ENCODE peak calls at places on chromosomes 7 and 10, in ten cellular contexts. One of them, this sample, is unnamed.

GRCh38 chr10:79130846-79131245 is 62.1 kb downstream of the ZMIZ1 start:
- DNase-seq in MM.1S: no peak
- DNase-seq in vagina: no peak
- DNase-seq in lower lobe of right lung: no peak
- DNase-seq in hepatocyte: no peak
- DNase-seq in fibroblast of lung: no peak
- DNase-seq in HFF-Myc: no peak
- DNase-seq in dorsolateral prefrontal cortex: no peak
- DNase-seq in CD8-positive, alpha-beta T cell: no peak
- DNase-seq in sigmoid colon: no peak
- DNase-seq in this sample: no peak

GRCh38 chr10:86334515-86335085 is 32.0 kb downstream of the GRID1 start:
- DNase-seq in MM.1S: no peak
- DNase-seq in vagina: no peak
- DNase-seq in lower lobe of right lung: peak; percentile 46
- DNase-seq in hepatocyte: peak; percentile 28
- DNase-seq in fibroblast of lung: no peak
- DNase-seq in HFF-Myc: no peak
- DNase-seq in dorsolateral prefrontal cortex: no peak
- DNase-seq in CD8-positive, alpha-beta T cell: no peak
- DNase-seq in sigmoid colon: peak; percentile 14
- DNase-seq in this sample: no peak

GRCh38 chr10:86734209-86734988 is 22.0 kb upstream of the BMPR1A start:
- DNase-seq in MM.1S: no peak
- DNase-seq in vagina: no peak
- DNase-seq in lower lobe of right lung: no peak
- DNase-seq in hepatocyte: no peak
- DNase-seq in fibroblast of lung: no peak
- DNase-seq in HFF-Myc: no peak
- DNase-seq in dorsolateral prefrontal cortex: no peak
- DNase-seq in CD8-positive, alpha-beta T cell: no peak
- DNase-seq in sigmoid colon: peak; percentile 68
- DNase-seq in this sample: no peak

GRCh38 chr7:102068846-102069245 is 217.8 kb upstream of the SH2B2 start:
- DNase-seq in MM.1S: no peak
- DNase-seq in vagina: no peak
- DNase-seq in lower lobe of right lung: no peak
- DNase-seq in hepatocyte: no peak
- DNase-seq in fibroblast of lung: no peak
- DNase-seq in HFF-Myc: no peak
- DNase-seq in dorsolateral prefrontal cortex: no peak
- DNase-seq in CD8-positive, alpha-beta T cell: no peak
- DNase-seq in sigmoid colon: no peak
- DNase-seq in this sample: no peak

GRCh38 chr10:77036993-77037734 is 600.4 kb downstream of the KCNMA1 start:
- DNase-seq in MM.1S: peak; percentile 7
- DNase-seq in vagina: no peak
- DNase-seq in lower lobe of right lung: no peak
- DNase-seq in hepatocyte: peak; percentile 26
- DNase-seq in fibroblast of lung: peak; percentile 22
- DNase-seq in HFF-Myc: no peak
- DNase-seq in dorsolateral prefrontal cortex: no peak
- DNase-seq in CD8-positive, alpha-beta T cell: no peak
- DNase-seq in sigmoid colon: no peak
- DNase-seq in this sample: peak; percentile 57

GRCh38 chr10:103659674-103660363 is 166.3 kb downstream of the NEURL1 start:
- DNase-seq in MM.1S: peak; percentile 70
- DNase-seq in vagina: no peak
- DNase-seq in lower lobe of right lung: peak; percentile 75
- DNase-seq in hepatocyte: peak; percentile 73
- DNase-seq in fibroblast of lung: peak; percentile 89
- DNase-seq in HFF-Myc: peak; percentile 59
- DNase-seq in dorsolateral prefrontal cortex: peak; percentile 53
- DNase-seq in CD8-positive, alpha-beta T cell: peak; percentile 43
- DNase-seq in sigmoid colon: peak; percentile 92
- DNase-seq in this sample: no peak

GRCh38 chr10:114869500-114869899 is 47.9 kb downstream of the FHIP2A start:
- DNase-seq in MM.1S: no peak
- DNase-seq in vagina: no peak
- DNase-seq in lower lobe of right lung: no peak
- DNase-seq in hepatocyte: no peak
- DNase-seq in fibroblast of lung: peak; percentile 91
- DNase-seq in HFF-Myc: peak; percentile 38
- DNase-seq in dorsolateral prefrontal cortex: no peak
- DNase-seq in CD8-positive, alpha-beta T cell: no peak
- DNase-seq in sigmoid colon: no peak
- DNase-seq in this sample: no peak

GRCh38 chr10:114519306-114519669 is 115.0 kb upstream of the AFAP1L2 start:
- DNase-seq in MM.1S: no peak
- DNase-seq in vagina: no peak
- DNase-seq in lower lobe of right lung: peak; percentile 62
- DNase-seq in hepatocyte: peak; percentile 41
- DNase-seq in fibroblast of lung: peak; percentile 42
- DNase-seq in HFF-Myc: no peak
- DNase-seq in dorsolateral prefrontal cortex: no peak
- DNase-seq in CD8-positive, alpha-beta T cell: no peak
- DNase-seq in sigmoid colon: no peak
- DNase-seq in this sample: no peak

GRCh38 chr10:30704016-30704600 is 74.6 kb upstream of the LYZL2 start:
- DNase-seq in MM.1S: peak; percentile 51
- DNase-seq in vagina: no peak
- DNase-seq in lower lobe of right lung: no peak
- DNase-seq in hepatocyte: no peak
- DNase-seq in fibroblast of lung: no peak
- DNase-seq in HFF-Myc: no peak
- DNase-seq in dorsolateral prefrontal cortex: no peak
- DNase-seq in CD8-positive, alpha-beta T cell: no peak
- DNase-seq in sigmoid colon: no peak
- DNase-seq in this sample: no peak

GRCh38 chr10:30697806-30698205 is 68.3 kb upstream of the LYZL2 start:
- DNase-seq in MM.1S: no peak
- DNase-seq in vagina: no peak
- DNase-seq in lower lobe of right lung: no peak
- DNase-seq in hepatocyte: no peak
- DNase-seq in fibroblast of lung: no peak
- DNase-seq in HFF-Myc: no peak
- DNase-seq in dorsolateral prefrontal cortex: no peak
- DNase-seq in CD8-positive, alpha-beta T cell: no peak
- DNase-seq in sigmoid colon: no peak
- DNase-seq in this sample: no peak

GRCh38 chr10:30705086-30705624 is 75.6 kb upstream of the LYZL2 start:
- DNase-seq in MM.1S: peak; percentile 88
- DNase-seq in vagina: no peak
- DNase-seq in lower lobe of right lung: no peak
- DNase-seq in hepatocyte: no peak
- DNase-seq in fibroblast of lung: no peak
- DNase-seq in HFF-Myc: no peak
- DNase-seq in dorsolateral prefrontal cortex: no peak
- DNase-seq in CD8-positive, alpha-beta T cell: peak; percentile 19
- DNase-seq in sigmoid colon: no peak
- DNase-seq in this sample: no peak

GRCh38 chr10:30702860-30703259 is 73.3 kb upstream of the LYZL2 start:
- DNase-seq in MM.1S: no peak
- DNase-seq in vagina: no peak
- DNase-seq in lower lobe of right lung: no peak
- DNase-seq in hepatocyte: no peak
- DNase-seq in fibroblast of lung: no peak
- DNase-seq in HFF-Myc: no peak
- DNase-seq in dorsolateral prefrontal cortex: no peak
- DNase-seq in CD8-positive, alpha-beta T cell: no peak
- DNase-seq in sigmoid colon: no peak
- DNase-seq in this sample: no peak

DNA sequence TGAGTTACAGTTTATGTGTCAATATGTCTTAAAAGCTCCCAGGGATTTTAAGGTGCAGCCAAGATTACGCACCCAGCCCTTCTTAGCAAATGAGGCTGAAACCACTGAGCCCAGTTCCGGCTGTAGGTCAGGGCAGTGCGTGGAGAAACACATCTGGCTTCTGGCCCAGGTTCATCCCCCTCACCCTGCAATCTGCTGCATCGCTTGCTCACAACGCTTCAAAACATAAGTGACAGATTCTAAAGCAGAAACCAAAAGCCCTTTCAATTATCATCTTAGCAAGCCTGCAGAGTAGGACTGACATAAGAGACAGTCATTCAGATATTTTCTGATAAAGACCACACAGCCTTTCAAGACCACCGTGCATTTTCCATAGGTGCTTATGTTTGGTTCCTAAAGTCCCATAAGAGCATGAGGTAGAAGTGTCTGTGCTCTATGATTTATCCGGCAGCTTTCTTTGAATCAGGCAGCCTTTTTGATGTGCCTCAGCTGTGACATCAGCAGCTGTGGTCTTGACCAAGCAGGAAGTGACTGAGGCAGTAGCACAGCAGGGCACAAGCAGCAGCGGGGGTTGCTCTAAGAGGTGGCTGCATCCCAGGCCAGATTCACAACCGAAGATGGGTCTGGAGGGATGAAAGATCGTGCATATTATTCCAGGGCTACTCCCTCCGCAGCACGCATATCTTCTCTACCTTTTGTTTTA is 72.1 kb upstream of the LYZL2 start:
- DNase-seq in MM.1S: peak; percentile 90
- DNase-seq in vagina: no peak
- DNase-seq in lower lobe of right lung: no peak
- DNase-seq in hepatocyte: no peak
- DNase-seq in fibroblast of lung: peak; percentile 78
- DNase-seq in HFF-Myc: no peak
- DNase-seq in dorsolateral prefrontal cortex: no peak
- DNase-seq in CD8-positive, alpha-beta T cell: peak; percentile 74
- DNase-seq in sigmoid colon: no peak
- DNase-seq in this sample: no peak
- H3K4me3 ChIP-seq in MM.1S: peak overlapping the region; percentile 25
- H3K4me3 ChIP-seq in vagina: peak overlapping the region; percentile 5
- H3K4me3 ChIP-seq in lower lobe of right lung: peak overlapping the region; percentile 6
- H3K4me3 ChIP-seq in hepatocyte: no peak overlapping the region
- H3K4me3 ChIP-seq in fibroblast of lung: no peak overlapping the region
- H3K4me3 ChIP-seq in HFF-Myc: no peak overlapping the region
- H3K4me3 ChIP-seq in dorsolateral prefrontal cortex: no peak overlapping the region
- H3K4me3 ChIP-seq in CD8-positive, alpha-beta T cell: peak overlapping the region; percentile 1
- H3K4me3 ChIP-seq in sigmoid colon: no peak overlapping the region
- H3K4me3 ChIP-seq in this sample: no peak overlapping the region

GRCh38 chr10:118827466-118828155 is 72.8 kb upstream of the CACUL1 start:
- DNase-seq in MM.1S: no peak
- DNase-seq in vagina: no peak
- DNase-seq in lower lobe of right lung: no peak
- DNase-seq in hepatocyte: no peak
- DNase-seq in fibroblast of lung: no peak
- DNase-seq in HFF-Myc: no peak
- DNase-seq in dorsolateral prefrontal cortex: no peak
- DNase-seq in CD8-positive, alpha-beta T cell: no peak
- DNase-seq in sigmoid colon: no peak
- DNase-seq in this sample: no peak

GRCh38 chr10:118835682-118836326 is 81.0 kb upstream of the CACUL1 start:
- DNase-seq in MM.1S: no peak
- DNase-seq in vagina: no peak
- DNase-seq in lower lobe of right lung: no peak
- DNase-seq in hepatocyte: peak; percentile 22
- DNase-seq in fibroblast of lung: peak; percentile 57
- DNase-seq in HFF-Myc: peak; percentile 29
- DNase-seq in dorsolateral prefrontal cortex: no peak
- DNase-seq in CD8-positive, alpha-beta T cell: no peak
- DNase-seq in sigmoid colon: no peak
- DNase-seq in this sample: no peak

DNA sequence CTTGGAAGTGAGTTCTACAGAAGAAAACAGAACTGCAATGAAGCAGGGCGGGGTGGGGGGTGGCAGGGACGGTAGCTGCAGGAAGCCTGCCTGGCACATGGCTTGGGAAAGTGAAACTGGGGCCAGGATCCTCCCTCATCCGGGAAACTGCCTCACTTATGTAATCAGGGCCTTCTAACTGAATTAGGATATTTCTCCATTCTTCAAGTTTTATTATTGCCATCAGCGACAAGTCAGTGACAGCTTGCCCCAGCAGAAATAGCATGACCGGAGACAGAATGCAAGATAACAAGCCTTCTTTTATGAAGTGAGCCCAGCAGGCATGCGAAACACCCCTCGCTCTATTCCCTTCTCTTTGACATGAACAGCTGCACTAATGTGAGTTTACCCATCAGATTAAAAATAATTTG is 77.5 kb upstream of the CACUL1 start:
- DNase-seq in MM.1S: no peak
- DNase-seq in vagina: no peak
- DNase-seq in lower lobe of right lung: peak; percentile 77
- DNase-seq in hepatocyte: no peak
- DNase-seq in fibroblast of lung: peak; percentile 15
- DNase-seq in HFF-Myc: no peak
- DNase-seq in dorsolateral prefrontal cortex: no peak
- DNase-seq in CD8-positive, alpha-beta T cell: no peak
- DNase-seq in sigmoid colon: peak; percentile 74
- DNase-seq in this sample: no peak
- H3K4me3 ChIP-seq in MM.1S: no peak overlapping the region
- H3K4me3 ChIP-seq in vagina: no peak overlapping the region
- H3K4me3 ChIP-seq in lower lobe of right lung: no peak overlapping the region
- H3K4me3 ChIP-seq in hepatocyte: no peak overlapping the region
- H3K4me3 ChIP-seq in fibroblast of lung: no peak overlapping the region
- H3K4me3 ChIP-seq in HFF-Myc: no peak overlapping the region
- H3K4me3 ChIP-seq in dorsolateral prefrontal cortex: no peak overlapping the region
- H3K4me3 ChIP-seq in CD8-positive, alpha-beta T cell: no peak overlapping the region
- H3K4me3 ChIP-seq in sigmoid colon: no peak overlapping the region
- H3K4me3 ChIP-seq in this sample: no peak overlapping the region

GRCh38 chr7:27198871-27199801 is 755 bp downstream of the HOXA13 start:
- DNase-seq in MM.1S: no peak
- DNase-seq in vagina: peak; percentile 86
- DNase-seq in lower lobe of right lung: no peak
- DNase-seq in hepatocyte: no peak
- DNase-seq in fibroblast of lung: no peak
- DNase-seq in HFF-Myc: no peak
- DNase-seq in dorsolateral prefrontal cortex: no peak
- DNase-seq in CD8-positive, alpha-beta T cell: no peak
- DNase-seq in sigmoid colon: no peak
- DNase-seq in this sample: no peak

GRCh38 chr7:27197137-27198042 is 2.5 kb downstream of the HOXA13 start:
- DNase-seq in MM.1S: no peak
- DNase-seq in vagina: no peak
- DNase-seq in lower lobe of right lung: no peak
- DNase-seq in hepatocyte: no peak
- DNase-seq in fibroblast of lung: no peak
- DNase-seq in HFF-Myc: no peak
- DNase-seq in dorsolateral prefrontal cortex: no peak
- DNase-seq in CD8-positive, alpha-beta T cell: no peak
- DNase-seq in sigmoid colon: no peak
- DNase-seq in this sample: no peak

GRCh38 chr7:27196287-27196739 is 3.6 kb downstream of the HOXA13 start:
- DNase-seq in MM.1S: peak; percentile 75
- DNase-seq in vagina: no peak
- DNase-seq in lower lobe of right lung: peak; percentile 87
- DNase-seq in hepatocyte: peak; percentile 89
- DNase-seq in fibroblast of lung: peak; percentile 52
- DNase-seq in HFF-Myc: no peak
- DNase-seq in dorsolateral prefrontal cortex: peak; percentile 81
- DNase-seq in CD8-positive, alpha-beta T cell: peak; percentile 88
- DNase-seq in sigmoid colon: peak; percentile 94
- DNase-seq in this sample: peak; percentile 80

GRCh38 chr7:27199820-27200760 is at the start of gene HOXA13:
- DNase-seq in MM.1S: peak; percentile 64
- DNase-seq in vagina: peak; percentile 92
- DNase-seq in lower lobe of right lung: no peak
- DNase-seq in hepatocyte: peak; percentile 89
- DNase-seq in fibroblast of lung: no peak
- DNase-seq in HFF-Myc: no peak
- DNase-seq in dorsolateral prefrontal cortex: no peak
- DNase-seq in CD8-positive, alpha-beta T cell: peak; percentile 44
- DNase-seq in sigmoid colon: peak; percentile 90
- DNase-seq in this sample: peak; percentile 91

DNA sequence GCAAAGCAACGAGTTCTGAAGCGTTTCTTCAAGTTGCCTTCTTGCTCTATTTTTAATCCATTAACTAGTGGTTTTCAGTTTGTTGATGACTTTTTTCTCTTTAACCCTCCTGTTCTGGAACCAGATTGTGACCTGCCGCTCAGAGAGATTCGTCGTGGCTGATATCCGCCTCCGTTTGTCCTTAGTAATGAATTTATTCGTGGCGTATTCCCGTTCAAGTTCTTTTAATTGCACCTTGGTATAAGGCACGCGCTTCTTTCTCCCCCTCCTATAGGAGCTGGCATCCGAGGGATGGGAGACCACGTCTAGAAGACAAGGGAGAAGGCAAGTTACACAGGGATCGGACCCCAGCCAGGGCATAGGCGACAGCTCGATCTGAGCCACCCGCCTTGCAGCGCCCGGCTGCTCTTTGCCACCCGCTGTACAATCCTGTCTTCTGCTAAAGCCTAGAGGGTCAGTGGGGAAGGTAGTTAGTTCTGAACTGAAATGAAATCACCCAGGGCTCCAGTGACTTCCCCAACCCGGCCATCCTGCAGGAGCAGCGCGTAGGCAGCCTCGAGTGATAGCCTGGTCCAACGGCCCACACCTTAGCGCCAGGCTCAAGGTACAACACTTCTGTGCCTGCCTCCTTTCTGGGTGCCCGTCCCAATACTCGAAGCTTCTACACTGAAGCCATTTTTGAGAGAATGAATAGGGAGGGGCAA is 1.6 kb downstream of the HOXA13 start:
- DNase-seq in MM.1S: no peak
- DNase-seq in vagina: no peak
- DNase-seq in lower lobe of right lung: no peak
- DNase-seq in hepatocyte: no peak
- DNase-seq in fibroblast of lung: no peak
- DNase-seq in HFF-Myc: no peak
- DNase-seq in dorsolateral prefrontal cortex: no peak
- DNase-seq in CD8-positive, alpha-beta T cell: no peak
- DNase-seq in sigmoid colon: no peak
- DNase-seq in this sample: peak; percentile 44
- H3K4me3 ChIP-seq in MM.1S: no peak overlapping the region
- H3K4me3 ChIP-seq in vagina: peak overlapping the region; percentile 88
- H3K4me3 ChIP-seq in lower lobe of right lung: no peak overlapping the region
- H3K4me3 ChIP-seq in hepatocyte: peak overlapping the region; percentile 25
- H3K4me3 ChIP-seq in fibroblast of lung: no peak overlapping the region
- H3K4me3 ChIP-seq in HFF-Myc: peak overlapping the region; percentile 83
- H3K4me3 ChIP-seq in dorsolateral prefrontal cortex: no peak overlapping the region
- H3K4me3 ChIP-seq in CD8-positive, alpha-beta T cell: no peak overlapping the region
- H3K4me3 ChIP-seq in sigmoid colon: peak overlapping the region; percentile 65
- H3K4me3 ChIP-seq in this sample: peak overlapping the region; percentile 65

GRCh38 chr10:116611153-116611545 is 9.6 kb upstream of the PNLIPRP2 start:
- DNase-seq in MM.1S: no peak
- DNase-seq in vagina: no peak
- DNase-seq in lower lobe of right lung: no peak
- DNase-seq in hepatocyte: peak; percentile 43
- DNase-seq in fibroblast of lung: no peak
- DNase-seq in HFF-Myc: no peak
- DNase-seq in dorsolateral prefrontal cortex: no peak
- DNase-seq in CD8-positive, alpha-beta T cell: no peak
- DNase-seq in sigmoid colon: no peak
- DNase-seq in this sample: no peak

GRCh38 chr10:116607336-116607735 is 13.4 kb upstream of the PNLIPRP2 start:
- DNase-seq in MM.1S: no peak
- DNase-seq in vagina: no peak
- DNase-seq in lower lobe of right lung: no peak
- DNase-seq in hepatocyte: no peak
- DNase-seq in fibroblast of lung: no peak
- DNase-seq in HFF-Myc: no peak
- DNase-seq in dorsolateral prefrontal cortex: no peak
- DNase-seq in CD8-positive, alpha-beta T cell: no peak
- DNase-seq in sigmoid colon: no peak
- DNase-seq in this sample: no peak

GRCh38 chr10:116606061-116606483 is 14.7 kb upstream of the PNLIPRP2 start:
- DNase-seq in MM.1S: no peak
- DNase-seq in vagina: no peak
- DNase-seq in lower lobe of right lung: no peak
- DNase-seq in hepatocyte: no peak
- DNase-seq in fibroblast of lung: no peak
- DNase-seq in HFF-Myc: no peak
- DNase-seq in dorsolateral prefrontal cortex: no peak
- DNase-seq in CD8-positive, alpha-beta T cell: no peak
- DNase-seq in sigmoid colon: no peak
- DNase-seq in this sample: no peak

GRCh38 chr10:116610443-116611152 is 10.2 kb upstream of the PNLIPRP2 start:
- DNase-seq in MM.1S: no peak
- DNase-seq in vagina: no peak
- DNase-seq in lower lobe of right lung: no peak
- DNase-seq in hepatocyte: no peak
- DNase-seq in fibroblast of lung: no peak
- DNase-seq in HFF-Myc: no peak
- DNase-seq in dorsolateral prefrontal cortex: no peak
- DNase-seq in CD8-positive, alpha-beta T cell: no peak
- DNase-seq in sigmoid colon: no peak
- DNase-seq in this sample: no peak

GRCh38 chr10:116608683-116609594 is 11.8 kb upstream of the PNLIPRP2 start:
- DNase-seq in MM.1S: no peak
- DNase-seq in vagina: no peak
- DNase-seq in lower lobe of right lung: no peak
- DNase-seq in hepatocyte: peak; percentile 21
- DNase-seq in fibroblast of lung: no peak
- DNase-seq in HFF-Myc: no peak
- DNase-seq in dorsolateral prefrontal cortex: no peak
- DNase-seq in CD8-positive, alpha-beta T cell: no peak
- DNase-seq in sigmoid colon: no peak
- DNase-seq in this sample: no peak
- H3K4me3 ChIP-seq in MM.1S: no peak overlapping the region
- H3K4me3 ChIP-seq in vagina: peak overlapping the region; percentile 26
- H3K4me3 ChIP-seq in lower lobe of right lung: peak overlapping the region; percentile 35
- H3K4me3 ChIP-seq in hepatocyte: peak overlapping the region; percentile 73
- H3K4me3 ChIP-seq in fibroblast of lung: no peak overlapping the region
- H3K4me3 ChIP-seq in HFF-Myc: peak overlapping the region; percentile 17
- H3K4me3 ChIP-seq in dorsolateral prefrontal cortex: no peak overlapping the region
- H3K4me3 ChIP-seq in CD8-positive, alpha-beta T cell: no peak overlapping the region
- H3K4me3 ChIP-seq in sigmoid colon: peak overlapping the region; percentile 8
- H3K4me3 ChIP-seq in this sample: peak overlapping the region; percentile 65